ENCODE peak calls at places on chromosomes 11 and 22, in ten cellular contexts. U is GM12878; P is prostate gland; I is adrenal gland; Q is spleen; H is uterus; G is BE2C; Z is effector memory CD4-positive, alpha-beta T cell; D is heart right ventricle; L is naive thymus-derived CD4-positive, alpha-beta T cell. M is an unnamed sample.

GRCh38 chr11:30348035-30348434 is 25.1 kb downstream of the ARL14EP start:
- DNase-seq in U (no peak), P (no peak), I (no peak), Q (no peak), H (no peak), G (no peak), Z (no peak), D (no peak), L (no peak), M (no peak)

GRCh38 chr11:42234381-42235035 is 775.1 kb upstream of the LRRC4C start:
- DNase-seq in U (no peak), P (no peak), I (no peak), Q (no peak), H (no peak), G (no peak), Z (no peak), D (no peak), L (no peak), M (no peak)

GRCh38 chr11:28459912-28460311 is 351.7 kb downstream of the METTL15 start:
- DNase-seq in U (no peak), P (no peak), I (no peak), Q (no peak), H (no peak), G (no peak), Z (no peak), D (no peak), L (no peak), M (no peak)

GRCh38 chr11:130648601-130649000 is 200.2 kb downstream of the ADAMTS15 start:
- DNase-seq in U (no peak), P (no peak), I (no peak), Q (no peak), H (peak; percentile 77), G (no peak), Z (no peak), D (peak; percentile 51), L (no peak), M (no peak)

GRCh38 chr11:122668562-122669090 is 13.1 kb downstream of the UBASH3B start:
- DNase-seq in U (no peak), P (no peak), I (no peak), Q (no peak), H (no peak), G (no peak), Z (no peak), D (no peak), L (peak; percentile 68), M (no peak)

GRCh38 chr11:11770921-11771484 is 70.8 kb upstream of the USP47 start:
- DNase-seq in U (no peak), P (no peak), I (no peak), Q (no peak), H (no peak), G (no peak), Z (no peak), D (no peak), L (no peak), M (no peak)

GRCh38 chr11:18527512-18527911 is 770 bp upstream of the TSG101 start:
- DNase-seq in U (no peak), P (no peak), I (no peak), Q (no peak), H (no peak), G (no peak), Z (no peak), D (no peak), L (peak; percentile 25), M (no peak)

GRCh38 chr22:43670545-43670944 is 141.6 kb downstream of the EFCAB6 start:
- DNase-seq in U (no peak), P (no peak), I (no peak), Q (no peak), H (no peak), G (no peak), Z (no peak), D (no peak), L (no peak), M (no peak)

GRCh38 chr11:66113132-66113856 is 43.2 kb downstream of the PACS1 start:
- DNase-seq in U (no peak), P (no peak), I (no peak), Q (no peak), H (no peak), G (no peak), Z (no peak), D (no peak), L (peak; percentile 40), M (no peak)

GRCh38 chr11:66118847-66119246 is 48.8 kb downstream of the PACS1 start:
- DNase-seq in U (no peak), P (no peak), I (no peak), Q (no peak), H (no peak), G (no peak), Z (no peak), D (no peak), L (no peak), M (no peak)

GRCh38 chr11:66115638-66116410 is 45.8 kb downstream of the PACS1 start:
- DNase-seq in U (peak; percentile 92), P (no peak), I (no peak), Q (no peak), H (no peak), G (no peak), Z (no peak), D (no peak), L (peak; percentile 75), M (no peak)

GRCh38 chr11:66119348-66120133 is 49.5 kb downstream of the PACS1 start:
- DNase-seq in U (no peak), P (no peak), I (peak; percentile 70), Q (no peak), H (no peak), G (peak; percentile 59), Z (no peak), D (no peak), L (no peak), M (no peak)

GRCh38 chr11:66116576-66117361 is 46.7 kb downstream of the PACS1 start:
- DNase-seq in U (no peak), P (no peak), I (no peak), Q (no peak), H (no peak), G (no peak), Z (no peak), D (no peak), L (no peak), M (no peak)
- H3K4me3 ChIP-seq in U (peak overlapping the region; percentile 25), P (no peak overlapping the region), I (no peak overlapping the region), Q (no peak overlapping the region), H (no peak overlapping the region), G (no peak overlapping the region), Z (peak overlapping the region; percentile 10), D (no peak overlapping the region), L (peak overlapping the region; percentile 36), M (no peak overlapping the region)

DNA sequence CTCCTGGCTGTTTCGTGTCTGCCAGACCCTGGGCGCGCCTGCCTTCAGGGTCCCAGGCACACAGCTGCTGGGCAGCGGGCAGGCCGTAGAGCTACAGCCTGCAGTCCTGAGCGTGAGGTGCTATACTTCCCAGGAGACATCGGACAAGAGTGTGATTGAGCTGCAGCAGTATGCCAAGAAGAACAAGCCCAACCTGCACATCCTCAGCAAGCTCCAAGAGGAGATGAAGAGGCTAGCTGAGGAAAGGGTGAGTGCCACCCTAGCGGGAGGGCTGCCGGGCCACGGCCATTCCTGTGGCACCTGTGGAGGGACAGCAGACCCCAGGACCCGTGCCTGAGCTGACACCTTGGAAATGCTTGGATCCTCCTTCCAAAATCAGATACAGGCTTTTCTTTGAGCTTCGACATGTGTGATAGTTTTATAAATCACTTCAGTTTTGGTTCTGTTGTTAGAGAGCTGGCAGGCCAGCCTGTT is 7.1 kb upstream of the RANBP1 start:
- DNase-seq in U (no peak), P (no peak), I (no peak), Q (peak; percentile 64), H (no peak), G (no peak), Z (no peak), D (no peak), L (no peak), M (no peak)
- H3K36me3 ChIP-seq in U (peaks cover 69% of the 10 kb centered on the region), P (peaks cover 14% of the 10 kb centered on the region), I (no peaks in the 10 kb centered on the region), Q (peaks cover 5% of the 10 kb centered on the region), H (no peaks in the 10 kb centered on the region), G (peaks cover 96% of the 10 kb centered on the region), Z (peaks cover 71% of the 10 kb centered on the region), D (peaks cover 18% of the 10 kb centered on the region), L (no peaks in the 10 kb centered on the region), M (peaks cover 50% of the 10 kb centered on the region)

DNA sequence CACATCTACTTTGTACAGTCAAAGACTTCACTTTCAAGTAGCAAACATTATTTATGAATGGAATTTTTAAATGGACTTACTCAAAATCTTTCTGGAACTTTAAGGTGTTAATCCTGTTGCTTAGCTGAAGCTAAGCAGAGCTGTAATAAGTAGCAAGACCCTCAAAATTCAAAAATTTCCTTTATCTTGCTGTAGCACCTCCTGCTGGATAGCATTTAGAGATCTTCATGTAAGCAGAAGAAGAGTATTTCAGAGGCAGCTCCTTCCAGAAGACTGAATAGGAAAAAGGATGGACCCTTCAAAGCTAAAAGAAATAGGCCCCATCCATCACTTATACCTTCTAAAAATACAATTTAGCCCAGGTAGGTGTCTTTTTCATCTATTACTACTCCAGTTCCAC is 3.4 kb downstream of the PHF21A start:
- DNase-seq in U (no peak), P (no peak), I (no peak), Q (no peak), H (no peak), G (no peak), Z (no peak), D (no peak), L (no peak), M (no peak)
- H3K4me3 ChIP-seq in U (peak overlapping the region; percentile 82), P (no peak overlapping the region), I (no peak overlapping the region), Q (no peak overlapping the region), H (no peak overlapping the region), G (peak overlapping the region; percentile 78), Z (no peak overlapping the region), D (no peak overlapping the region), L (no peak overlapping the region), M (no peak overlapping the region)

GRCh38 chr22:50219800-50220602 is 19.2 kb downstream of the SELENOO start:
- DNase-seq in U (no peak), P (no peak), I (no peak), Q (no peak), H (no peak), G (no peak), Z (no peak), D (no peak), L (no peak), M (peak; percentile 59)

GRCh38 chr22:50218153-50218995 is 17.6 kb downstream of the SELENOO start:
- DNase-seq in U (no peak), P (no peak), I (no peak), Q (no peak), H (no peak), G (no peak), Z (no peak), D (no peak), L (no peak), M (peak; percentile 76)

GRCh38 chr22:50217543-50218152 is 16.8 kb downstream of the SELENOO start:
- DNase-seq in U (no peak), P (no peak), I (no peak), Q (no peak), H (no peak), G (no peak), Z (no peak), D (no peak), L (no peak), M (peak; percentile 63)

GRCh38 chr22:50220603-50221409 is 20.0 kb downstream of the SELENOO start:
- DNase-seq in U (no peak), P (no peak), I (no peak), Q (no peak), H (no peak), G (no peak), Z (no peak), D (no peak), L (no peak), M (peak; percentile 56)

DNA sequence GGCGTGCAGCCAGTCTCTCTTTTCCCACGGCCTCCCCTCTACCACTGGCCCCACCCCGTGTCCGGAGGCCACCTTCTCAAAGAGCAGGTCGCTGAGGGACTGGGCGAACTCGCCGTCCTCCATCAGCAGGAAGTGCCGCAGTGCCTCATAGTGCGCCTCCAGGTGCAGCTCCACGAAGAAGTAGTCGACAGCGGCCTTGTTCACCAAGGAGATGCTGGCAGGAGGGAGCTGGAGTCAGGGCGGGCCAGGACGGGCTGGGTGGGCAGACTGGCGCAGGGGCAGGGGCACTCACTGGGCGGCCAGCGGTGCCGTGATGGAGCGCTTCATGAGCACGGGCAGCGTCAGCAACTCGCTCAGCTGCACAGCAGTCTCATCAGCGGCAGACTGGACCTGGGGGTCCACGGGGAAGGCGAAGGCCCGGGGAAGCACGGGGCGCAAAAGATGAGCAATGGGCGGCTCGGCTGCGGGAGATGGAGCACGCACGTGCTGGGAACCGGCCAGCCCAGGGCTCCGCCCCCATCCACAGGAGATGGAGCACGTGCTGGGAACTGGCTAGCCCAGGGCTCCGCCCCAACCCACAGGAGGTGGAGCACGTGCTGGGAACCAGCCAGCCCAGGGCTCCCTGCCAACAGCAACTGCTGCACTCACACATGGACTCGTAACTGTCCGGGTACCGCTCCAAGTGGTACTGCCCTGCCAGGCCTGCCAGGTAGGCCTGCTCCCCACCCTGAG is 18.4 kb downstream of the SELENOO start:
- DNase-seq in U (no peak), P (peak; percentile 97), I (peak; percentile 85), Q (no peak), H (peak; percentile 82), G (peak; percentile 86), Z (no peak), D (peak; percentile 83), L (no peak), M (peak; percentile 96)
- H3K36me3 ChIP-seq in U (peaks cover 65% of the 10 kb centered on the region), P (peaks cover 32% of the 10 kb centered on the region), I (no peaks in the 10 kb centered on the region), Q (peaks cover 9% of the 10 kb centered on the region), H (no peaks in the 10 kb centered on the region), G (peaks cover 79% of the 10 kb centered on the region), Z (peaks cover 87% of the 10 kb centered on the region), D (peaks cover 10% of the 10 kb centered on the region), L (peaks cover 7% of the 10 kb centered on the region), M (peaks cover 13% of the 10 kb centered on the region)